ENCODE peak calls at places on chromosomes 6 and 20, in five cellular contexts. One of them, this sample, is unnamed.

GRCh38 chr20:45576995-45577394 is 2.1 kb downstream of the WFDC8 start:
- DNase-seq in heart left ventricle: no peak
- DNase-seq in upper lobe of left lung: no peak
- DNase-seq in aorta: no peak
- DNase-seq in trophoblast cell: peak; percentile 39
- DNase-seq in this sample: no peak

GRCh38 chr6:2454180-2454579 is 208.8 kb upstream of the GMDS start:
- DNase-seq in upper lobe of left lung: no peak
- DNase-seq in trophoblast cell: no peak
- DNase-seq in aorta: no peak
- DNase-seq in heart left ventricle: no peak
- DNase-seq in this sample: no peak

GRCh38 chr6:152185158-152185574 is 377.7 kb downstream of the ESR1 start:
- DNase-seq in heart left ventricle: no peak
- DNase-seq in upper lobe of left lung: no peak
- DNase-seq in aorta: no peak
- DNase-seq in trophoblast cell: no peak
- DNase-seq in this sample: no peak

GRCh38 chr20:11869641-11870040 is 48.1 kb upstream of the BTBD3 start:
- DNase-seq in heart left ventricle: no peak
- DNase-seq in trophoblast cell: peak; percentile 98
- DNase-seq in upper lobe of left lung: no peak
- DNase-seq in aorta: no peak
- DNase-seq in this sample: no peak

GRCh38 chr20:15362849-15363248 is 1025.4 kb upstream of the FLRT3 start:
- DNase-seq in heart left ventricle: no peak
- DNase-seq in aorta: no peak
- DNase-seq in upper lobe of left lung: no peak
- DNase-seq in trophoblast cell: no peak
- DNase-seq in this sample: no peak

GRCh38 chr20:17610566-17611289 is 40.9 kb downstream of the DSTN start:
- DNase-seq in upper lobe of left lung: no peak
- DNase-seq in aorta: peak; percentile 77
- DNase-seq in trophoblast cell: peak; percentile 49
- DNase-seq in heart left ventricle: no peak
- DNase-seq in this sample: no peak

GRCh38 chr20:45593498-45593897 is 14.4 kb upstream of the WFDC8 start:
- DNase-seq in heart left ventricle: no peak
- DNase-seq in upper lobe of left lung: no peak
- DNase-seq in aorta: no peak
- DNase-seq in trophoblast cell: no peak
- DNase-seq in this sample: no peak

GRCh38 chr6:101776919-101777350 is 383.4 kb downstream of the GRIK2 start:
- DNase-seq in aorta: no peak
- DNase-seq in heart left ventricle: peak; percentile 36
- DNase-seq in upper lobe of left lung: no peak
- DNase-seq in trophoblast cell: no peak
- DNase-seq in this sample: no peak

GRCh38 chr6:69907981-69908498 is 41.7 kb downstream of the COL19A1 start:
- DNase-seq in trophoblast cell: no peak
- DNase-seq in upper lobe of left lung: no peak
- DNase-seq in heart left ventricle: no peak
- DNase-seq in aorta: no peak
- DNase-seq in this sample: no peak

GRCh38 chr6:155187096-155187495 is 76.7 kb upstream of the CLDN20 start:
- DNase-seq in aorta: no peak
- DNase-seq in heart left ventricle: no peak
- DNase-seq in trophoblast cell: no peak
- DNase-seq in upper lobe of left lung: no peak
- DNase-seq in this sample: no peak

GRCh38 chr20:35599776-35600120 is 15.9 kb upstream of the SPAG4 start:
- DNase-seq in heart left ventricle: no peak
- DNase-seq in trophoblast cell: no peak
- DNase-seq in aorta: peak; percentile 76
- DNase-seq in upper lobe of left lung: no peak
- DNase-seq in this sample: no peak

GRCh38 chr6:133895573-133896343 is 6.8 kb downstream of the TCF21 start:
- DNase-seq in upper lobe of left lung: no peak
- DNase-seq in trophoblast cell: peak; percentile 26
- DNase-seq in heart left ventricle: peak; percentile 47
- DNase-seq in aorta: peak; percentile 75
- DNase-seq in this sample: peak; percentile 57

GRCh38 chr6:112018619-112019416 is 35.1 kb upstream of the CCN6 start:
- DNase-seq in upper lobe of left lung: no peak
- DNase-seq in trophoblast cell: no peak
- DNase-seq in aorta: no peak
- DNase-seq in heart left ventricle: peak; percentile 62
- DNase-seq in this sample: no peak

GRCh38 chr6:123715243-123715863 is 78.6 kb upstream of the TRDN start:
- DNase-seq in upper lobe of left lung: no peak
- DNase-seq in trophoblast cell: peak; percentile 60
- DNase-seq in heart left ventricle: no peak
- DNase-seq in aorta: no peak
- DNase-seq in this sample: peak; percentile 62

GRCh38 chr20:50309280-50309763 is 118.7 kb downstream of the CEBPB start:
- DNase-seq in upper lobe of left lung: no peak
- DNase-seq in aorta: no peak
- DNase-seq in heart left ventricle: no peak
- DNase-seq in trophoblast cell: no peak
- DNase-seq in this sample: no peak

GRCh38 chr6:146287691-146288369 is 255.8 kb upstream of the RAB32 start:
- DNase-seq in trophoblast cell: no peak
- DNase-seq in upper lobe of left lung: no peak
- DNase-seq in heart left ventricle: no peak
- DNase-seq in aorta: no peak
- DNase-seq in this sample: no peak

GRCh38 chr6:138666636-138667035 is 106.9 kb upstream of the CCDC28A start:
- DNase-seq in heart left ventricle: no peak
- DNase-seq in upper lobe of left lung: no peak
- DNase-seq in aorta: no peak
- DNase-seq in trophoblast cell: peak; percentile 31
- DNase-seq in this sample: no peak

GRCh38 chr6:123777554-123777953 is 26.1 kb upstream of the NKAIN2 start:
- DNase-seq in aorta: no peak
- DNase-seq in trophoblast cell: peak; percentile 20
- DNase-seq in upper lobe of left lung: no peak
- DNase-seq in heart left ventricle: no peak
- DNase-seq in this sample: peak; percentile 23

GRCh38 chr20:38116409-38117165 is 48.5 kb downstream of the TGM2 start:
- DNase-seq in trophoblast cell: no peak
- DNase-seq in upper lobe of left lung: no peak
- DNase-seq in aorta: no peak
- DNase-seq in heart left ventricle: no peak
- DNase-seq in this sample: no peak

GRCh38 chr20:64196831-64197418 is 32.7 kb downstream of the MYT1 start:
- DNase-seq in trophoblast cell: no peak
- DNase-seq in heart left ventricle: no peak
- DNase-seq in aorta: no peak
- DNase-seq in upper lobe of left lung: no peak
- DNase-seq in this sample: no peak

GRCh38 chr6:42316390-42316970 is 98.8 kb upstream of the MRPS10 start:
- DNase-seq in upper lobe of left lung: peak; percentile 57
- DNase-seq in heart left ventricle: no peak
- DNase-seq in aorta: no peak
- DNase-seq in trophoblast cell: no peak
- DNase-seq in this sample: peak; percentile 60

GRCh38 chr6:27840572-27840971 is 71.6 kb downstream of the OR2B2 start:
- DNase-seq in trophoblast cell: no peak
- DNase-seq in aorta: no peak
- DNase-seq in heart left ventricle: no peak
- DNase-seq in upper lobe of left lung: no peak
- DNase-seq in this sample: no peak

GRCh38 chr6:36662827-36663256 is 15.7 kb upstream of the CDKN1A start:
- DNase-seq in trophoblast cell: peak; percentile 57
- DNase-seq in upper lobe of left lung: no peak
- DNase-seq in heart left ventricle: no peak
- DNase-seq in aorta: no peak
- DNase-seq in this sample: no peak

GRCh38 chr6:7672066-7673062 is 53.5 kb upstream of the BMP6 start:
- DNase-seq in aorta: no peak
- DNase-seq in upper lobe of left lung: no peak
- DNase-seq in heart left ventricle: no peak
- DNase-seq in trophoblast cell: no peak
- DNase-seq in this sample: no peak

GRCh38 chr20:4225778-4226177 is 210.4 kb upstream of the RNF24 start:
- DNase-seq in trophoblast cell: peak; percentile 36
- DNase-seq in heart left ventricle: peak; percentile 57
- DNase-seq in upper lobe of left lung: no peak
- DNase-seq in aorta: peak; percentile 84
- DNase-seq in this sample: peak; percentile 97

GRCh38 chr6:34745277-34746103 is 11.8 kb upstream of the SNRPC start:
- DNase-seq in trophoblast cell: peak; percentile 91
- DNase-seq in heart left ventricle: no peak
- DNase-seq in upper lobe of left lung: peak; percentile 75
- DNase-seq in aorta: no peak
- DNase-seq in this sample: no peak

GRCh38 chr20:37239026-37239451 is 22.6 kb downstream of the GHRH start:
- DNase-seq in trophoblast cell: no peak
- DNase-seq in upper lobe of left lung: no peak
- DNase-seq in aorta: no peak
- DNase-seq in heart left ventricle: no peak
- DNase-seq in this sample: no peak

GRCh38 chr6:35024601-35025054 is 116.5 kb downstream of the TCP11 start:
- DNase-seq in aorta: no peak
- DNase-seq in upper lobe of left lung: peak; percentile 85
- DNase-seq in trophoblast cell: peak; percentile 60
- DNase-seq in heart left ventricle: peak; percentile 79
- DNase-seq in this sample: peak; percentile 81

GRCh38 chr6:113011389-113011788 is 664.3 kb downstream of the RFPL4B start:
- DNase-seq in upper lobe of left lung: no peak
- DNase-seq in aorta: no peak
- DNase-seq in heart left ventricle: no peak
- DNase-seq in trophoblast cell: no peak
- DNase-seq in this sample: no peak

GRCh38 chr6:484086-484728 is 92.7 kb downstream of the IRF4 start:
- DNase-seq in aorta: no peak
- DNase-seq in trophoblast cell: peak; percentile 35
- DNase-seq in upper lobe of left lung: no peak
- DNase-seq in heart left ventricle: no peak
- DNase-seq in this sample: peak; percentile 15

GRCh38 chr6:31055401-31055800 is 45.1 kb downstream of the MUC22 start:
- DNase-seq in aorta: no peak
- DNase-seq in heart left ventricle: no peak
- DNase-seq in upper lobe of left lung: no peak
- DNase-seq in trophoblast cell: no peak
- DNase-seq in this sample: no peak

GRCh38 chr6:11711644-11711993 is 67.0 kb downstream of the ADTRP start:
- DNase-seq in aorta: no peak
- DNase-seq in trophoblast cell: no peak
- DNase-seq in upper lobe of left lung: no peak
- DNase-seq in heart left ventricle: no peak
- DNase-seq in this sample: no peak

GRCh38 chr6:156994215-156995076 is 217.3 kb downstream of the ARID1B start:
- DNase-seq in upper lobe of left lung: no peak
- DNase-seq in trophoblast cell: no peak
- DNase-seq in aorta: no peak
- DNase-seq in heart left ventricle: peak; percentile 64
- DNase-seq in this sample: no peak

GRCh38 chr6:156948807-156949206 is 171.6 kb downstream of the ARID1B start:
- DNase-seq in trophoblast cell: peak; percentile 84
- DNase-seq in heart left ventricle: no peak
- DNase-seq in upper lobe of left lung: no peak
- DNase-seq in aorta: no peak
- DNase-seq in this sample: no peak

GRCh38 chr6:150307520-150307919 is 61.3 kb upstream of the IYD start:
- DNase-seq in trophoblast cell: no peak
- DNase-seq in heart left ventricle: no peak
- DNase-seq in upper lobe of left lung: no peak
- DNase-seq in aorta: no peak
- DNase-seq in this sample: no peak

GRCh38 chr20:55251170-55251569 is 754.1 kb downstream of the CBLN4 start:
- DNase-seq in heart left ventricle: no peak
- DNase-seq in aorta: no peak
- DNase-seq in upper lobe of left lung: no peak
- DNase-seq in trophoblast cell: no peak
- DNase-seq in this sample: no peak

GRCh38 chr6:170031096-170031471 is 259.8 kb downstream of the DLL1 start:
- DNase-seq in upper lobe of left lung: peak; percentile 53
- DNase-seq in trophoblast cell: no peak
- DNase-seq in heart left ventricle: no peak
- DNase-seq in aorta: peak; percentile 64
- DNase-seq in this sample: no peak
- H3K9me3 ChIP-seq in upper lobe of left lung: peaks cover 3% of the 10 kb centered on the region
- H3K9me3 ChIP-seq in trophoblast cell: peaks cover 16% of the 10 kb centered on the region
- H3K9me3 ChIP-seq in heart left ventricle: no peaks in the 10 kb centered on the region
- H3K9me3 ChIP-seq in aorta: peaks cover 2% of the 10 kb centered on the region
- H3K9me3 ChIP-seq in this sample: no peaks in the 10 kb centered on the region

DNA sequence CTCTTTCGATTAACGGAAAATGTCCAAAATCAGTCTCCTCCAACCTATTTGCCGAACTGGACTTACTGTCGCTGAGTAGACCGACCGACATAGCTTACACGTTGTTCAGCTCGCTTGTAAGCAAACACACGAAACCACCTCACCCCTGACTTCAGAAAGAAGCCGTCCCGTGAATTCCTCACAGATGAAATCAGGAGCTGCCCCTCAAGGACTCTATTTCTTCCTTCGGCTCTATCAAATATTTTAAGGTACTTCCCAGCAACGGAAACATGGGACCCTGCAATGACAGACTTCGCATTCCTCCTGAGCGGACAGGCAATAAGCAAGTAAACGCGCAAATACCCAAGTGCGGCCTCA is 973 bp upstream of the GID8 start:
- DNase-seq in upper lobe of left lung: peak; percentile 20
- DNase-seq in aorta: no peak
- DNase-seq in trophoblast cell: peak; percentile 68
- DNase-seq in heart left ventricle: no peak
- DNase-seq in this sample: peak; percentile 40
- H3K27ac ChIP-seq in upper lobe of left lung: peak overlapping the region; percentile 91
- H3K27ac ChIP-seq in aorta: no peak overlapping the region
- H3K27ac ChIP-seq in trophoblast cell: peak overlapping the region; percentile 80
- H3K27ac ChIP-seq in heart left ventricle: peak overlapping the region; percentile 93
- H3K27ac ChIP-seq in this sample: peak overlapping the region; percentile 97

GRCh38 chr6:33163540-33163939 is 28.7 kb downstream of the COL11A2 start:
- DNase-seq in upper lobe of left lung: no peak
- DNase-seq in aorta: no peak
- DNase-seq in trophoblast cell: no peak
- DNase-seq in heart left ventricle: no peak
- DNase-seq in this sample: no peak

GRCh38 chr6:33162471-33162870 is 29.8 kb downstream of the COL11A2 start:
- DNase-seq in aorta: no peak
- DNase-seq in upper lobe of left lung: no peak
- DNase-seq in heart left ventricle: no peak
- DNase-seq in trophoblast cell: no peak
- DNase-seq in this sample: no peak

GRCh38 chr6:33161354-33162320 is 30.6 kb downstream of the COL11A2 start:
- DNase-seq in aorta: peak; percentile 96
- DNase-seq in heart left ventricle: peak; percentile 88
- DNase-seq in upper lobe of left lung: peak; percentile 88
- DNase-seq in trophoblast cell: peak; percentile 79
- DNase-seq in this sample: peak; percentile 73

GRCh38 chr6:33160096-33160495 is 32.2 kb downstream of the COL11A2 start:
- DNase-seq in upper lobe of left lung: no peak
- DNase-seq in trophoblast cell: no peak
- DNase-seq in aorta: no peak
- DNase-seq in heart left ventricle: no peak
- DNase-seq in this sample: no peak

GRCh38 chr6:33160728-33161323 is 31.4 kb downstream of the COL11A2 start:
- DNase-seq in upper lobe of left lung: peak; percentile 68
- DNase-seq in aorta: no peak
- DNase-seq in heart left ventricle: no peak
- DNase-seq in trophoblast cell: peak; percentile 17
- DNase-seq in this sample: no peak
- H3K27me3 ChIP-seq in upper lobe of left lung: no peaks in the 10 kb centered on the region
- H3K27me3 ChIP-seq in aorta: no peaks in the 10 kb centered on the region
- H3K27me3 ChIP-seq in heart left ventricle: no peaks in the 10 kb centered on the region
- H3K27me3 ChIP-seq in trophoblast cell: no peaks in the 10 kb centered on the region
- H3K27me3 ChIP-seq in this sample: no peaks in the 10 kb centered on the region

GRCh38 chr20:41537865-41538264 is 80.3 kb downstream of the CHD6 start:
- DNase-seq in upper lobe of left lung: no peak
- DNase-seq in trophoblast cell: no peak
- DNase-seq in heart left ventricle: no peak
- DNase-seq in aorta: no peak
- DNase-seq in this sample: no peak
- H3K9me3 ChIP-seq in upper lobe of left lung: no peaks in the 10 kb centered on the region
- H3K9me3 ChIP-seq in trophoblast cell: no peaks in the 10 kb centered on the region
- H3K9me3 ChIP-seq in heart left ventricle: no peaks in the 10 kb centered on the region
- H3K9me3 ChIP-seq in aorta: no peaks in the 10 kb centered on the region
- H3K9me3 ChIP-seq in this sample: no peaks in the 10 kb centered on the region

This sample was measured in cardiac muscle cell.